ENCODE peak calls at places on chromosomes 5 and 9, in nine cellular contexts. W, Z, I, U, C, K, V, A and B are unnamed samples.

GRCh38 chr9:126536836-126537465 is 76.8 kb upstream of the LMX1B start:
- DNase-seq in W (no peak), Z (no peak), I (no peak), U (no peak), C (no peak), K (no peak), V (no peak), A (no peak), B (no peak)

GRCh38 chr5:135329101-135329912 is 69.7 kb downstream of the MACROH2A1 start:
- DNase-seq in W (no peak), Z (no peak), I (no peak), U (no peak), C (no peak), K (no peak), V (no peak), A (no peak), B (no peak)

GRCh38 chr5:146719179-146719578 is 159.4 kb downstream of the PPP2R2B start:
- DNase-seq in W (no peak), Z (no peak), I (no peak), U (no peak), C (no peak), K (no peak), V (no peak), A (no peak), B (no peak)

GRCh38 chr9:70438341-70438924 is 24.0 kb upstream of the KLF9 start:
- DNase-seq in W (no peak), Z (peak; percentile 95), I (peak; percentile 83), U (peak; percentile 80), C (no peak), K (no peak), V (no peak), A (peak; percentile 32), B (no peak)

GRCh38 chr5:169307648-169308047 is 6.7 kb upstream of the SLIT3 start:
- DNase-seq in W (no peak), Z (peak; percentile 31), I (no peak), U (no peak), C (no peak), K (no peak), V (no peak), A (no peak), B (no peak)

GRCh38 chr9:12640866-12641636 is 52.1 kb upstream of the TYRP1 start:
- DNase-seq in W (no peak), Z (no peak), I (no peak), U (no peak), C (no peak), K (no peak), V (no peak), A (no peak), B (no peak)

GRCh38 chr5:65951330-65951729 is 25.0 kb downstream of the ERBIN start:
- DNase-seq in W (no peak), Z (no peak), I (no peak), U (no peak), C (no peak), K (no peak), V (no peak), A (no peak), B (no peak)

GRCh38 chr5:106843812-106844416 is 826.8 kb downstream of the EFNA5 start:
- DNase-seq in W (no peak), Z (peak; percentile 12), I (peak; percentile 14), U (no peak), C (peak; percentile 14), K (no peak), V (no peak), A (peak; percentile 12), B (no peak)

GRCh38 chr5:1743769-1744085 is 55.9 kb downstream of the MRPL36 start:
- DNase-seq in W (peak; percentile 24), Z (no peak), I (no peak), U (no peak), C (no peak), K (no peak), V (peak; percentile 1), A (no peak), B (no peak)

GRCh38 chr9:86321373-86321772 is 32.8 kb downstream of the TUT7 start:
- DNase-seq in W (no peak), Z (peak; percentile 91), I (no peak), U (no peak), C (no peak), K (no peak), V (no peak), A (no peak), B (no peak)

GRCh38 chr5:149271195-149271716 is 403 bp upstream of the AFAP1L1 start:
- DNase-seq in W (no peak), Z (no peak), I (no peak), U (no peak), C (no peak), K (no peak), V (peak; percentile 65), A (peak; percentile 19), B (no peak)

GRCh38 chr5:144864113-144864512 is 693.4 kb downstream of the KCTD16 start:
- DNase-seq in W (no peak), Z (no peak), I (peak; percentile 32), U (no peak), C (no peak), K (no peak), V (no peak), A (no peak), B (no peak)

GRCh38 chr5:139287890-139288635 is 5.5 kb upstream of the MATR3 start:
- DNase-seq in W (no peak), Z (peak; percentile 22), I (no peak), U (no peak), C (no peak), K (no peak), V (no peak), A (no peak), B (no peak)

GRCh38 chr9:113541019-113541900 is 77.7 kb downstream of the RGS3 start:
- DNase-seq in W (no peak), Z (peak; percentile 70), I (peak; percentile 73), U (peak; percentile 69), C (peak; percentile 87), K (peak; percentile 81), V (peak; percentile 74), A (peak; percentile 40), B (no peak)

GRCh38 chr9:121725008-121725795 is 73.8 kb downstream of the DAB2IP start:
- DNase-seq in W (peak; percentile 90), Z (peak; percentile 99), I (peak; percentile 74), U (peak; percentile 90), C (no peak), K (peak; percentile 74), V (no peak), A (no peak), B (no peak)

GRCh38 chr9:81634437-81634836 is 54.9 kb downstream of the TLE1 start:
- DNase-seq in W (no peak), Z (no peak), I (no peak), U (no peak), C (no peak), K (no peak), V (no peak), A (no peak), B (no peak)

GRCh38 chr5:114789773-114790402 is 379.8 kb downstream of the TRIM36 start:
- DNase-seq in W (no peak), Z (peak; percentile 19), I (no peak), U (no peak), C (peak; percentile 72), K (no peak), V (no peak), A (peak; percentile 5), B (no peak)
- TF ChIP-seq CTCF in W (no peak), Z (no peak), I (no peak), U (no peak), C (peak; percentile 80), K (peak; percentile 56), V (peak; percentile 31), A (peak; percentile 40), B (peak; percentile 77)

GRCh38 chr9:97440160-97440559 is 28.3 kb downstream of the TDRD7 start:
- DNase-seq in W (no peak), Z (no peak), I (no peak), U (no peak), C (peak; percentile 28), K (no peak), V (no peak), A (no peak), B (no peak)

GRCh38 chr9:97447030-97447429 is 35.1 kb downstream of the TDRD7 start:
- DNase-seq in W (no peak), Z (no peak), I (no peak), U (no peak), C (no peak), K (no peak), V (no peak), A (no peak), B (no peak)

GRCh38 chr9:97441729-97442128 is 29.8 kb downstream of the TDRD7 start:
- DNase-seq in W (no peak), Z (peak; percentile 23), I (no peak), U (no peak), C (no peak), K (no peak), V (no peak), A (no peak), B (no peak)

DNA sequence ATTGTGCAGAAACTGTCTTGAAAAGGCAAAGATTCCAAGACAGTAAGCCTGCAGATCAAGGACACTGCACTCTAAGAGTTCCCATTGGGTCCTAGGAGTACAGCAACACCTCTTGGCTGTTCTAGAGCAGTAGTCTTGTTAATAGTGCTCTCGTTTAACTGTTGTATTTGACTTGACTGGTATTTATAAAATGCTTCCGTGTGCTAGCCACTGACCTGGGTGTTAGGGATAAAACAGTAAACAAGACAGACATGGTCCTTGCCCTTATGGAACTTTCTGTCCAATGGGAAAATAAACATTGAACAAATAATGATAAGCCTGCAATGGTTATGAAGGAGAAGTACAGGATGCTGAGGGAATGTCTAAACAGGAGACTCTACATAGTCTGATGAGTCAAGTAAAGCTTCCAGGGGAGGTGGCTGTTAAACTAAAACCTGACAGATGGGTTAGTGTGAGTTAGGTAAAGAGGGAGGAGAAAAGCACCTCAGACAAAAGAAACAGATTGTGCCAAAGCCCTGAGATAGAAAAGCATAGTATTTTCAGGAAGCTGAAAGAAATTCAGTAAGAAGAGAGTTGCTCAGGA is 33.3 kb downstream of the TDRD7 start:
- DNase-seq in W (no peak), Z (no peak), I (no peak), U (no peak), C (no peak), K (no peak), V (no peak), A (no peak), B (no peak)
- TF ChIP-seq CTCF in W (no peak), Z (no peak), I (no peak), U (no peak), C (no peak), K (no peak), V (no peak), A (no peak), B (no peak)

DNA sequence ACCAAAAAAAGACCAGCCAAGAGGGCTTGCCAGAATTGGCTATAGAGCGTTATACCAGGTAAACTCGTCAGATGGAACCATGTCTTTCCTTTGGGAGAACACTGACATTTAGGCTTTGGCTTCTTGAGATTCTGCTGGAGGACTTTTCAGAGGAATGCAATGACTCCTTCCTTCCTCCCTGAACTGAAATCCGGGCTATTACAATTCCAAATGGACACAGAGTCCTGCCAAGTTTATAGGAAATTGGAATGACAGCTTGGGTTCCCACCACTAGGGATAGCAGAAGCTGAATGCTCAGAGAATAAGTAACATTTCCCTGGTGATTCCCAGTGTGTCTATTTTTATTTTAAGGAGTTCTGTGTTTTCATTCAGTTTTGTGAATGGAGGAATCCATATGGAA is 143.0 kb downstream of the FGF1 start:
- DNase-seq in W (no peak), Z (peak; percentile 73), I (no peak), U (no peak), C (no peak), K (no peak), V (no peak), A (no peak), B (no peak)
- TF ChIP-seq CTCF in W (peak; percentile 43), Z (peak; percentile 16), I (no peak), U (no peak), C (no peak), K (peak; percentile 28), V (no peak), A (no peak), B (peak; percentile 43)

GRCh38 chr5:132008163-132008473 is 3.3 kb downstream of the ACSL6 start:
- DNase-seq in W (no peak), Z (no peak), I (no peak), U (no peak), C (no peak), K (no peak), V (peak; percentile 2), A (no peak), B (no peak)
- TF ChIP-seq CTCF in W (no peak), Z (peak; percentile 3), I (peak; percentile 1), U (no peak), C (no peak), K (no peak), V (no peak), A (no peak), B (peak; percentile 35)